ENCODE peak calls at places on chromosome 20, in four cellular contexts. J is NAMALWA; I is NCI-H1930; N is CD4-positive, CD25-positive, alpha-beta regulatory T cell. D is an unnamed sample.

GRCh38 chr20:48676795-48677447 is 150.9 kb downstream of the PREX1 start:
- DNase-seq in J (no peak), I (no peak), N (no peak), D (no peak)

GRCh38 chr20:61608275-61609085 is 356.4 kb downstream of the CDH4 start:
- DNase-seq in J (no peak), I (no peak), N (no peak), D (no peak)

GRCh38 chr20:58268936-58269619 is 40.4 kb upstream of the RAB22A start:
- DNase-seq in J (no peak), I (no peak), N (peak), D (no peak)

GRCh38 chr20:6104493-6105188 is 18.2 kb downstream of the FERMT1 start:
- DNase-seq in J (no peak), I (no peak), N (no peak), D (no peak)

GRCh38 chr20:24353135-24353694 is 116.2 kb upstream of the SYNDIG1 start:
- DNase-seq in J (no peak), I (no peak), N (no peak), D (no peak)

GRCh38 chr20:62143976-62144825 is 632 bp downstream of the SS18L1 start:
- DNase-seq in J (peak), I (no peak), N (peak), D (no peak)

GRCh38 chr20:31543966-31544598 is 29.8 kb downstream of the HM13 start:
- DNase-seq in J (no peak), I (no peak), N (no peak), D (no peak)

GRCh38 chr20:33963756-33964155 is 30.0 kb upstream of the RALY start:
- DNase-seq in J (no peak), I (no peak), N (no peak), D (no peak)

GRCh38 chr20:17518339-17519052 is 12.7 kb downstream of the BFSP1 start:
- DNase-seq in J (no peak), I (no peak), N (no peak), D (no peak)

GRCh38 chr20:40536866-40537265 is 152.2 kb downstream of the MAFB start:
- DNase-seq in J (no peak), I (no peak), N (no peak), D (no peak)

GRCh38 chr20:4896971-4897497 is 104.3 kb downstream of the SLC23A2 start:
- DNase-seq in J (peak), I (no peak), N (peak), D (no peak)

GRCh38 chr20:53522696-53523095 is 70.9 kb downstream of the ZNF217 start:
- DNase-seq in J (no peak), I (no peak), N (no peak), D (no peak)

GRCh38 chr20:11015440-11015839 is 341.6 kb upstream of the JAG1 start:
- DNase-seq in J (no peak), I (no peak), N (no peak), D (no peak)

GRCh38 chr20:5621305-5621704 is 128.9 kb upstream of the SHLD1 start:
- DNase-seq in J (no peak), I (no peak), N (no peak), D (no peak)

GRCh38 chr20:63186084-63186483 is 29.8 kb downstream of the YTHDF1 start:
- DNase-seq in J (no peak), I (no peak), N (no peak), D (no peak)

GRCh38 chr20:16007978-16008377 is 565.3 kb downstream of the KIF16B start:
- DNase-seq in J (no peak), I (no peak), N (no peak), D (no peak)

GRCh38 chr20:63968928-63969760 is 586 bp downstream of the ZNF512B start:
- DNase-seq in J (no peak), I (no peak), N (no peak), D (no peak)

GRCh38 chr20:19758888-19759331 is 852 bp downstream of the RIN2 start:
- DNase-seq in J (no peak), I (no peak), N (no peak), D (no peak)

GRCh38 chr20:64130271-64130670 is 22.9 kb upstream of the NPBWR2 start:
- DNase-seq in J (no peak), I (no peak), N (no peak), D (no peak)

GRCh38 chr20:45972500-45973183 is 639 bp upstream of the ZNF335 start:
- DNase-seq in J (no peak), I (no peak), N (no peak), D (no peak)

GRCh38 chr20:53872561-53873248 is 197.7 kb downstream of the BCAS1 start:
- DNase-seq in J (peak), I (no peak), N (peak), D (no peak)

GRCh38 chr20:37581246-37581645 is 53.6 kb upstream of the BLCAP start:
- DNase-seq in J (no peak), I (no peak), N (no peak), D (no peak)

GRCh38 chr20:61100489-61100888 is 151.6 kb upstream of the CDH4 start:
- DNase-seq in J (no peak), I (no peak), N (no peak), D (no peak)

GRCh38 chr20:32354592-32355416 is 3.3 kb upstream of the ASXL1 start:
- DNase-seq in J (peak), I (no peak), N (peak), D (no peak)

GRCh38 chr20:35021063-35021462 is 65.4 kb downstream of the MYH7B start:
- DNase-seq in J (no peak), I (no peak), N (no peak), D (no peak)

D was measured in NCI-H187 treated with DMSO at 0.1 percent for 48 hours.